ENCODE peak calls at places on chromosomes 3 and 15, in five cellular contexts. One of them, this sample, is unnamed. For H3K9me3, the result is how much of the 10 kb centered on the place peaks cover.

GRCh38 chr3:62601238-62601856 is 228.0 kb upstream of the FEZF2 start:
- DNase-seq in HCT116: no peak
- DNase-seq in upper lobe of right lung: no peak
- DNase-seq in PC-9: no peak
- DNase-seq in CD4-positive, alpha-beta T cell: no peak
- DNase-seq in this sample: no peak

GRCh38 chr3:102124301-102125158 is 275.2 kb downstream of the NFKBIZ start:
- DNase-seq in upper lobe of right lung: no peak
- DNase-seq in HCT116: no peak
- DNase-seq in CD4-positive, alpha-beta T cell: no peak
- DNase-seq in PC-9: no peak
- DNase-seq in this sample: no peak

GRCh38 chr3:164451083-164451910 is 627.0 kb downstream of the SI start:
- DNase-seq in upper lobe of right lung: peak
- DNase-seq in CD4-positive, alpha-beta T cell: no peak
- DNase-seq in HCT116: no peak
- DNase-seq in PC-9: no peak
- DNase-seq in this sample: no peak

GRCh38 chr3:189632238-189632637 is 1.0 kb downstream of the TP63 start:
- DNase-seq in HCT116: no peak
- DNase-seq in CD4-positive, alpha-beta T cell: no peak
- DNase-seq in PC-9: no peak
- DNase-seq in upper lobe of right lung: no peak
- DNase-seq in this sample: no peak

GRCh38 chr3:68088216-68088615 is 433.8 kb upstream of the SUCLG2 start:
- DNase-seq in upper lobe of right lung: no peak
- DNase-seq in CD4-positive, alpha-beta T cell: peak
- DNase-seq in PC-9: no peak
- DNase-seq in HCT116: no peak
- DNase-seq in this sample: no peak

GRCh38 chr3:179322481-179323196 is at the start of gene ZNF639:
- DNase-seq in PC-9: peak
- DNase-seq in upper lobe of right lung: peak
- DNase-seq in CD4-positive, alpha-beta T cell: peak
- DNase-seq in HCT116: peak
- DNase-seq in this sample: peak

GRCh38 chr3:184322731-184323487 is 8.5 kb downstream of the EIF4G1 start:
- DNase-seq in HCT116: no peak
- DNase-seq in PC-9: no peak
- DNase-seq in CD4-positive, alpha-beta T cell: no peak
- DNase-seq in upper lobe of right lung: no peak
- DNase-seq in this sample: no peak

GRCh38 chr15:88658972-88659931 is 20.4 kb downstream of the ISG20 start:
- DNase-seq in CD4-positive, alpha-beta T cell: no peak
- DNase-seq in HCT116: peak
- DNase-seq in PC-9: peak
- DNase-seq in upper lobe of right lung: no peak
- DNase-seq in this sample: no peak

GRCh38 chr3:190265126-190265525 is 57.1 kb downstream of the CLDN1 start:
- DNase-seq in upper lobe of right lung: no peak
- DNase-seq in PC-9: no peak
- DNase-seq in CD4-positive, alpha-beta T cell: no peak
- DNase-seq in HCT116: no peak
- DNase-seq in this sample: no peak

GRCh38 chr3:42979044-42979962 is at the start of gene GASK1A:
- DNase-seq in PC-9: no peak
- DNase-seq in HCT116: no peak
- DNase-seq in upper lobe of right lung: peak
- DNase-seq in CD4-positive, alpha-beta T cell: peak
- DNase-seq in this sample: no peak

GRCh38 chr3:127456471-127457093 is 134.0 kb downstream of the TPRA1 start:
- DNase-seq in PC-9: peak
- DNase-seq in HCT116: no peak
- DNase-seq in upper lobe of right lung: peak
- DNase-seq in CD4-positive, alpha-beta T cell: no peak
- DNase-seq in this sample: no peak

GRCh38 chr15:82646250-82647044 is 716 bp downstream of the CPEB1 start:
- DNase-seq in PC-9: no peak
- DNase-seq in CD4-positive, alpha-beta T cell: no peak
- DNase-seq in upper lobe of right lung: no peak
- DNase-seq in HCT116: no peak
- DNase-seq in this sample: no peak

GRCh38 chr3:184532940-184533732 is 28.4 kb upstream of the EPHB3 start:
- DNase-seq in CD4-positive, alpha-beta T cell: no peak
- DNase-seq in HCT116: no peak
- DNase-seq in upper lobe of right lung: no peak
- DNase-seq in PC-9: no peak
- DNase-seq in this sample: no peak

GRCh38 chr3:196688349-196688748 is 23.7 kb downstream of the CEP19 start:
- DNase-seq in PC-9: no peak
- DNase-seq in HCT116: no peak
- DNase-seq in upper lobe of right lung: peak
- DNase-seq in CD4-positive, alpha-beta T cell: no peak
- DNase-seq in this sample: no peak

GRCh38 chr3:33746412-33747116 is 28.5 kb upstream of the CLASP2 start:
- DNase-seq in PC-9: no peak
- DNase-seq in upper lobe of right lung: no peak
- DNase-seq in CD4-positive, alpha-beta T cell: no peak
- DNase-seq in HCT116: no peak
- DNase-seq in this sample: no peak

GRCh38 chr15:72827216-72827615 is 43.7 kb upstream of the ADPGK start:
- DNase-seq in PC-9: no peak
- DNase-seq in upper lobe of right lung: no peak
- DNase-seq in CD4-positive, alpha-beta T cell: no peak
- DNase-seq in HCT116: no peak
- DNase-seq in this sample: no peak

GRCh38 chr3:142863010-142863787 is 25.7 kb downstream of the PCOLCE2 start:
- DNase-seq in PC-9: peak
- DNase-seq in HCT116: no peak
- DNase-seq in upper lobe of right lung: no peak
- DNase-seq in CD4-positive, alpha-beta T cell: no peak
- DNase-seq in this sample: no peak

DNA sequence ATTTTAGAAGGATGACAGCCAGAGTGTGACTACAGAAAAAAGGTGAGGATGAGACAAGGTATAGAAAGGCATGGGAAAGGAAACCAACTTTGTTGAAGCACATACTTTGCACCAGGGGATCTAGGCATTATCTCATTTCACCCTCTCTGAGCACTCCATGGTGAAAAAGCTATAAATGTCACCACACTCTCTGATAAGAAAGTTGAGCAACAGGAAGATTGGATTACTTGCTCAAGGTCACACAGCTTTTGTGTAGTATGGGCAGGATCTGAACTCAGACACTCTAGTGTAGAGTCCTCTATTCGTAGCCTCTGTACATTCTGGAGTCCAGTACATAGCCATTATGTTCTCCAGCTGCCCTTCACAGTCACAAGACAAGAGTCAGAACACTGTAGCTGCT is 163.4 kb upstream of the SEMA6D start:
- DNase-seq in upper lobe of right lung: no peak
- DNase-seq in HCT116: no peak
- DNase-seq in CD4-positive, alpha-beta T cell: no peak
- DNase-seq in PC-9: no peak
- DNase-seq in this sample: no peak
- H3K9me3 ChIP-seq in upper lobe of right lung: under half
- H3K9me3 ChIP-seq in HCT116: under half
- H3K9me3 ChIP-seq in CD4-positive, alpha-beta T cell: under half
- H3K9me3 ChIP-seq in PC-9: under half
- H3K9me3 ChIP-seq in this sample: under half

GRCh38 chr15:25251700-25252390 is 187.0 kb downstream of the UBE3A start:
- DNase-seq in upper lobe of right lung: peak
- DNase-seq in PC-9: no peak
- DNase-seq in CD4-positive, alpha-beta T cell: no peak
- DNase-seq in HCT116: no peak
- DNase-seq in this sample: no peak
- H3K9me3 ChIP-seq in upper lobe of right lung: under half
- H3K9me3 ChIP-seq in PC-9: under half
- H3K9me3 ChIP-seq in CD4-positive, alpha-beta T cell: under half
- H3K9me3 ChIP-seq in HCT116: under half
- H3K9me3 ChIP-seq in this sample: under half

GRCh38 chr3:176514297-176514696 is 683.0 kb downstream of the TBL1XR1 start:
- DNase-seq in upper lobe of right lung: no peak
- DNase-seq in CD4-positive, alpha-beta T cell: no peak
- DNase-seq in PC-9: peak
- DNase-seq in HCT116: peak
- DNase-seq in this sample: no peak
- H3K9me3 ChIP-seq in upper lobe of right lung: under half
- H3K9me3 ChIP-seq in CD4-positive, alpha-beta T cell: under half
- H3K9me3 ChIP-seq in PC-9: under half
- H3K9me3 ChIP-seq in HCT116: under half
- H3K9me3 ChIP-seq in this sample: under half

GRCh38 chr15:22229971-22230815 is 149.9 kb downstream of the OR4M2 start:
- DNase-seq in CD4-positive, alpha-beta T cell: no peak
- DNase-seq in upper lobe of right lung: peak
- DNase-seq in PC-9: no peak
- DNase-seq in HCT116: no peak
- DNase-seq in this sample: no peak
- H3K9me3 ChIP-seq in CD4-positive, alpha-beta T cell: under half
- H3K9me3 ChIP-seq in upper lobe of right lung: under half
- H3K9me3 ChIP-seq in PC-9: under half
- H3K9me3 ChIP-seq in HCT116: half or more
- H3K9me3 ChIP-seq in this sample: under half

GRCh38 chr15:25240461-25241021 is 198.3 kb downstream of the UBE3A start:
- DNase-seq in CD4-positive, alpha-beta T cell: no peak
- DNase-seq in upper lobe of right lung: peak
- DNase-seq in HCT116: no peak
- DNase-seq in PC-9: no peak
- DNase-seq in this sample: no peak
- H3K9me3 ChIP-seq in CD4-positive, alpha-beta T cell: under half
- H3K9me3 ChIP-seq in upper lobe of right lung: under half
- H3K9me3 ChIP-seq in HCT116: under half
- H3K9me3 ChIP-seq in PC-9: under half
- H3K9me3 ChIP-seq in this sample: under half

GRCh38 chr3:66518644-66519043 is 17.8 kb upstream of the LRIG1 start:
- DNase-seq in CD4-positive, alpha-beta T cell: no peak
- DNase-seq in PC-9: no peak
- DNase-seq in upper lobe of right lung: no peak
- DNase-seq in HCT116: no peak
- DNase-seq in this sample: no peak
- H3K9me3 ChIP-seq in CD4-positive, alpha-beta T cell: under half
- H3K9me3 ChIP-seq in PC-9: under half
- H3K9me3 ChIP-seq in upper lobe of right lung: under half
- H3K9me3 ChIP-seq in HCT116: under half
- H3K9me3 ChIP-seq in this sample: under half

DNA sequence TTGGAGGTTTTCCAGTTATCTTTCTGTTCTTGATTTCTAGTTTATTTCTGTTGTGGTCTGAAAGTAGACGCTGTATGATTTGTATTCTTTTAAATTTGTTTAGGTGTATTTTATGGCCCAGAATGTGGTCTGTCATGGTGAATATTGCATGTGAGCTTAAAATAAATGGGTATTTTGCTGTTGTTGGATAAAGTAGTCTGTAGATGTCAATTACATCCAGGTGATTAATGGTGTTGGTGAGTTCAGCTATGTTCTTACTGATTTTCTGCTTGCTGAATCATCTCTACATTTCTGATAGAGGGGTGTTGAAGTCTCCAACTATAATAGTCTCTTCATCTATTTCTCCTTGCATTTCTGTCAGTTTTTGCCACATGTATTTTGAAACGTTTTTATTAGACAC is 383.3 kb upstream of the SGO1 start:
- DNase-seq in HCT116: no peak
- DNase-seq in CD4-positive, alpha-beta T cell: no peak
- DNase-seq in PC-9: no peak
- DNase-seq in upper lobe of right lung: no peak
- DNase-seq in this sample: no peak
- H3K9me3 ChIP-seq in HCT116: under half
- H3K9me3 ChIP-seq in CD4-positive, alpha-beta T cell: under half
- H3K9me3 ChIP-seq in PC-9: under half
- H3K9me3 ChIP-seq in upper lobe of right lung: under half
- H3K9me3 ChIP-seq in this sample: under half